ENCODE peak calls at places on chromosomes 13 and 19, in seven cellular contexts. N is mesendoderm, S is H9, D is IMR-90, G is mesenchymal stem cell, B is H1, W is trophoblast cell. F is an unnamed sample.

GRCh38 chr19:43649514-43649913 is 9.9 kb upstream of the CADM4 start:
- DNase-seq in D (no peak), G (no peak), N (no peak), W (no peak), B (no peak), S (no peak), F (no peak)

GRCh38 chr13:24851546-24851945 is 87.6 kb downstream of the RNF17 start:
- DNase-seq in G (peak), W (peak), D (peak), B (no peak), N (no peak), S (no peak), F (no peak)

GRCh38 chr13:70784590-70784989 is 676.3 kb upstream of the KLHL1 start:
- DNase-seq in G (no peak), B (no peak), W (no peak), D (no peak), S (no peak), N (no peak), F (no peak)

GRCh38 chr19:3112375-3113099 is 18.4 kb downstream of the GNA11 start:
- DNase-seq in G (no peak), S (no peak), B (no peak), D (no peak), W (no peak), N (no peak), F (no peak)

GRCh38 chr13:90238433-90238832 is 1109.1 kb upstream of the MIR17HG start:
- DNase-seq in W (peak), G (peak), D (no peak), B (no peak), N (peak), S (peak), F (no peak)

GRCh38 chr19:3606174-3606689 is 443 bp downstream of the TBXA2R start:
- DNase-seq in D (no peak), S (peak), W (no peak), B (peak), N (peak), G (no peak), F (no peak)

GRCh38 chr19:18789422-18789832 is 1.7 kb downstream of the COMP start:
- DNase-seq in S (peak), N (no peak), B (no peak), W (no peak), G (no peak), D (no peak), F (no peak)

GRCh38 chr13:27283906-27284523 is 13.4 kb downstream of the RASL11A start:
- DNase-seq in W (no peak), G (no peak), S (peak), N (no peak), B (no peak), D (no peak), F (no peak)

GRCh38 chr19:5182811-5183210 is 157.8 kb downstream of the PTPRS start:
- DNase-seq in D (no peak), G (no peak), B (no peak), S (no peak), N (no peak), W (no peak), F (no peak)

GRCh38 chr13:96992633-96993032 is 1.6 kb downstream of the OXGR1 start:
- DNase-seq in D (no peak), W (no peak), N (peak), B (no peak), G (no peak), S (no peak), F (no peak)

GRCh38 chr13:23579886-23580706 is 9.9 kb downstream of the TNFRSF19 start:
- DNase-seq in N (no peak), W (no peak), S (no peak), D (peak), B (peak), G (peak), F (no peak)

GRCh38 chr19:50313812-50314536 is 15.2 kb downstream of the KCNC3 start:
- DNase-seq in G (no peak), S (peak), N (peak), W (no peak), D (no peak), B (peak), F (no peak)

GRCh38 chr13:75798353-75799245 is 162.5 kb downstream of the LMO7 start:
- DNase-seq in B (no peak), G (no peak), N (no peak), S (no peak), D (peak), W (no peak), F (no peak)

GRCh38 chr13:30829145-30829544 is 76.9 kb upstream of the MEDAG start:
- DNase-seq in S (no peak), B (no peak), N (no peak), G (peak), D (peak), W (peak), F (no peak)

GRCh38 chr19:5292843-5293606 is 47.6 kb downstream of the PTPRS start:
- DNase-seq in W (peak), N (peak), G (peak), B (no peak), S (peak), D (peak), F (peak)

GRCh38 chr19:48603449-48603848 is 3.1 kb upstream of the SPACA4 start:
- DNase-seq in W (no peak), N (no peak), D (no peak), S (no peak), B (no peak), G (no peak), F (no peak)

GRCh38 chr13:25982908-25983307 is 68.9 kb downstream of the SHISA2 start:
- DNase-seq in B (no peak), S (no peak), W (no peak), N (no peak), G (no peak), D (no peak), F (no peak)

GRCh38 chr19:48625891-48626327 is 6.6 kb downstream of the SPHK2 start:
- DNase-seq in W (no peak), N (no peak), G (no peak), S (no peak), B (no peak), D (no peak), F (no peak)

GRCh38 chr19:19514215-19514633 is 1.1 kb downstream of the TSSK6 start:
- DNase-seq in S (no peak), D (no peak), N (no peak), G (no peak), W (peak), B (no peak), F (no peak)

GRCh38 chr13:72983085-72983768 is 75.6 kb upstream of the KLF5 start:
- DNase-seq in D (peak), G (peak), W (peak), S (no peak), B (no peak), N (no peak), F (no peak)

GRCh38 chr13:33206425-33206824 is 79.1 kb downstream of the STARD13 start:
- DNase-seq in W (no peak), S (no peak), B (no peak), G (peak), N (no peak), D (peak), F (no peak)

GRCh38 chr19:21135433-21135832 is 6.4 kb upstream of the ZNF431 start:
- DNase-seq in B (no peak), W (no peak), G (no peak), S (no peak), N (no peak), D (no peak), F (no peak)

GRCh38 chr19:2529473-2529918 is 53.6 kb downstream of the GADD45B start:
- DNase-seq in B (no peak), G (peak), N (peak), D (peak), W (peak), S (no peak), F (no peak)

GRCh38 chr13:67416047-67416925 is 186.2 kb upstream of the PCDH9 start:
- DNase-seq in S (peak), G (peak), N (peak), B (peak), W (no peak), D (peak), F (peak)

GRCh38 chr13:101569807-101570206 is 117.3 kb downstream of the ITGBL1 start:
- DNase-seq in S (no peak), W (no peak), B (no peak), D (no peak), G (no peak), N (no peak), F (no peak)

GRCh38 chr19:46625731-46626130 is 842 bp upstream of the PTGIR start:
- DNase-seq in S (no peak), N (no peak), W (no peak), B (no peak), G (no peak), D (no peak), F (no peak)

GRCh38 chr13:110409581-110409992 is 102.5 kb downstream of the COL4A2 start:
- DNase-seq in B (no peak), G (peak), S (no peak), W (no peak), N (no peak), D (peak), F (no peak)
- H3K4ac ChIP-seq in B (no peak), G (peak), S (no peak), W (no peak), N (no peak), D (peak), F (no peak)

GRCh38 chr13:52097197-52097596 is 31.7 kb downstream of the NEK5 start:
- DNase-seq in W (no peak), S (no peak), G (no peak), D (no peak), B (no peak), N (no peak), F (no peak)

GRCh38 chr13:52092087-52092486 is 36.8 kb downstream of the NEK5 start:
- DNase-seq in B (no peak), N (no peak), D (no peak), S (no peak), G (no peak), W (no peak), F (no peak)

GRCh38 chr13:52096062-52096461 is 32.8 kb downstream of the NEK5 start:
- DNase-seq in B (no peak), S (no peak), W (no peak), N (no peak), D (no peak), G (no peak), F (no peak)

GRCh38 chr13:52091473-52091872 is 37.4 kb downstream of the NEK5 start:
- DNase-seq in B (no peak), S (no peak), N (no peak), W (no peak), G (no peak), D (no peak), F (no peak)

GRCh38 chr13:52096748-52097147 is 32.1 kb downstream of the NEK5 start:
- DNase-seq in S (no peak), W (no peak), G (no peak), D (no peak), N (no peak), B (no peak), F (no peak)
- H3K4ac ChIP-seq in S (no peak), W (no peak), G (no peak), D (no peak), N (no peak), B (no peak), F (no peak)

GRCh38 chr13:113784645-113785024 is 25.6 kb downstream of the TMEM255B start:
- DNase-seq in B (no peak), S (no peak), G (no peak), W (no peak), D (no peak), N (no peak), F (no peak)
- H3K4ac ChIP-seq in B (no peak), S (no peak), G (no peak), W (no peak), D (no peak), N (no peak), F (no peak)

DNA sequence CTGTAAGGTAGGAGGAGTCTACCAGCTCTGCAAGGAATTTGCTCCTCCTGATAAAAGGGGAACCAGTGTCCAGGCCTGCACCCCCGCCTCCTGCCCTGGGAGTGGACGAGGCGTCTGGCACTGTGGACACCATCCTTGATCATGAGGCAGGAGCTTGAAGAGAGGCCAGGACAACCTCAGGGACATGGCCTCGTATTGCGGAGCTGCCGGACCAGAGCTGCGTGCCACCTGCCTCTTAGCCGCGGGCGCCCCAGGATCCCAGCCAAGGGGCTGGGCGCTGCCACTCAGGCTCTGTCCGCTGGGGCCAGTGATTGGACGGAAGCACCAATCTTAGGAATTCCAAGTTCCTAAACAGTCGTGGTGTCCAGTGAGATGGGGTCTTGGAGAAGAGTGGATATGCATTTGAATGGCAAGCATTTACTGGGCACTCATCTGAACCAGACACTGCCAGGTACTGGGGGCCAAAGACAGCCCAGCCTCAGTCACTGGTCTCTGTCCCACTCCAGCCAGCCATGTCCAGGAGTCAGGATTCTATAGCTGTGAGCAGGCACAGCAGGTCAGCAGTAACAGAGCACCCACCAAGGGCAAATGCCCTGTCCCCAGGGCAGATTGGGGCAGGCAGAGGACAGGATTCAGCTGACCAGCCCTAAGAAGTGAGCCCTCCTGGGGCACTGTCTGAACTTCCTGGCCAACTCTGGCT is 39.1 kb upstream of the ANKRD10 start:
- DNase-seq in S (no peak), G (no peak), D (no peak), N (no peak), W (no peak), B (peak), F (no peak)
- H3K4ac ChIP-seq in S (no peak), G (peak), D (peak), N (no peak), W (no peak), B (no peak), F (no peak)

F was measured in neuronal stem cell.